ENCODE peak calls at places on chromosomes 16 and 17, in six cellular contexts. One of them, this sample, is unnamed.

GRCh38 chr17:48153711-48154642 is 46.4 kb downstream of the SNX11 start:
- DNase-seq in A549: peak
- DNase-seq in right atrium auricular region: no peak
- DNase-seq in cardiac muscle cell: peak
- DNase-seq in GM12878: no peak
- DNase-seq in PC-9: peak
- DNase-seq in this sample: no peak

GRCh38 chr17:71127416-71127815 is 958.1 kb downstream of the KCNJ2 start:
- DNase-seq in cardiac muscle cell: no peak
- DNase-seq in A549: no peak
- DNase-seq in GM12878: no peak
- DNase-seq in right atrium auricular region: no peak
- DNase-seq in PC-9: no peak
- DNase-seq in this sample: no peak

GRCh38 chr16:51982715-51983680 is 563.9 kb downstream of the TOX3 start:
- DNase-seq in right atrium auricular region: no peak
- DNase-seq in GM12878: no peak
- DNase-seq in cardiac muscle cell: peak
- DNase-seq in A549: peak
- DNase-seq in PC-9: peak
- DNase-seq in this sample: peak

GRCh38 chr16:74573622-74574021 is 33.3 kb downstream of the GLG1 start:
- DNase-seq in cardiac muscle cell: no peak
- DNase-seq in PC-9: no peak
- DNase-seq in A549: no peak
- DNase-seq in right atrium auricular region: no peak
- DNase-seq in GM12878: no peak
- DNase-seq in this sample: no peak

GRCh38 chr17:4474093-4474492 is 24.6 kb upstream of the SPNS2 start:
- DNase-seq in GM12878: no peak
- DNase-seq in cardiac muscle cell: no peak
- DNase-seq in PC-9: no peak
- DNase-seq in A549: no peak
- DNase-seq in right atrium auricular region: no peak
- DNase-seq in this sample: no peak

GRCh38 chr17:58352843-58353719 is 1.1 kb upstream of the SUPT4H1 start:
- DNase-seq in PC-9: peak
- DNase-seq in right atrium auricular region: no peak
- DNase-seq in GM12878: no peak
- DNase-seq in A549: no peak
- DNase-seq in cardiac muscle cell: peak
- DNase-seq in this sample: no peak

GRCh38 chr17:38539386-38539785 is 66.4 kb downstream of the SRCIN1 start:
- DNase-seq in A549: no peak
- DNase-seq in right atrium auricular region: no peak
- DNase-seq in cardiac muscle cell: no peak
- DNase-seq in GM12878: no peak
- DNase-seq in PC-9: no peak
- DNase-seq in this sample: no peak

GRCh38 chr17:2395258-2396170 is 5.3 kb downstream of the MNT start:
- DNase-seq in PC-9: no peak
- DNase-seq in right atrium auricular region: no peak
- DNase-seq in GM12878: no peak
- DNase-seq in A549: peak
- DNase-seq in cardiac muscle cell: peak
- DNase-seq in this sample: no peak

GRCh38 chr17:78361227-78361683 is 1.4 kb upstream of the SOCS3 start:
- DNase-seq in PC-9: no peak
- DNase-seq in A549: no peak
- DNase-seq in right atrium auricular region: no peak
- DNase-seq in cardiac muscle cell: no peak
- DNase-seq in GM12878: no peak
- DNase-seq in this sample: no peak

GRCh38 chr17:46056800-46057304 is 57.8 kb downstream of the STH start:
- DNase-seq in right atrium auricular region: no peak
- DNase-seq in A549: peak
- DNase-seq in GM12878: no peak
- DNase-seq in PC-9: no peak
- DNase-seq in cardiac muscle cell: peak
- DNase-seq in this sample: no peak

GRCh38 chr16:69513180-69513966 is 52.4 kb upstream of the NFAT5 start:
- DNase-seq in right atrium auricular region: no peak
- DNase-seq in GM12878: no peak
- DNase-seq in PC-9: peak
- DNase-seq in A549: no peak
- DNase-seq in cardiac muscle cell: no peak
- DNase-seq in this sample: no peak

GRCh38 chr16:29972500-29972899 is 1.2 kb upstream of the TAOK2 start:
- DNase-seq in A549: no peak
- DNase-seq in PC-9: no peak
- DNase-seq in cardiac muscle cell: no peak
- DNase-seq in GM12878: no peak
- DNase-seq in right atrium auricular region: no peak
- DNase-seq in this sample: no peak

GRCh38 chr17:8123695-8124349 is at the start of gene HES7:
- DNase-seq in GM12878: no peak
- DNase-seq in A549: peak
- DNase-seq in cardiac muscle cell: no peak
- DNase-seq in right atrium auricular region: no peak
- DNase-seq in PC-9: peak
- DNase-seq in this sample: no peak

GRCh38 chr17:40093005-40093579 is 7.3 kb downstream of the NR1D1 start:
- DNase-seq in GM12878: no peak
- DNase-seq in A549: no peak
- DNase-seq in cardiac muscle cell: no peak
- DNase-seq in PC-9: no peak
- DNase-seq in right atrium auricular region: no peak
- DNase-seq in this sample: no peak

GRCh38 chr16:89695875-89696597 is 5.5 kb downstream of the SPATA2L start:
- DNase-seq in PC-9: no peak
- DNase-seq in right atrium auricular region: no peak
- DNase-seq in GM12878: no peak
- DNase-seq in cardiac muscle cell: no peak
- DNase-seq in A549: no peak
- DNase-seq in this sample: no peak
- H3K27ac ChIP-seq in PC-9: no peak
- H3K27ac ChIP-seq in right atrium auricular region: no peak
- H3K27ac ChIP-seq in GM12878: no peak
- H3K27ac ChIP-seq in cardiac muscle cell: no peak
- H3K27ac ChIP-seq in A549: no peak
- H3K27ac ChIP-seq in this sample: no peak

GRCh38 chr16:81810894-81811538 is 31.9 kb downstream of the PLCG2 start:
- DNase-seq in GM12878: peak
- DNase-seq in A549: no peak
- DNase-seq in cardiac muscle cell: no peak
- DNase-seq in right atrium auricular region: no peak
- DNase-seq in PC-9: no peak
- DNase-seq in this sample: no peak
- H3K27ac ChIP-seq in GM12878: peak
- H3K27ac ChIP-seq in A549: no peak
- H3K27ac ChIP-seq in cardiac muscle cell: no peak
- H3K27ac ChIP-seq in right atrium auricular region: no peak
- H3K27ac ChIP-seq in PC-9: no peak
- H3K27ac ChIP-seq in this sample: no peak

DNA sequence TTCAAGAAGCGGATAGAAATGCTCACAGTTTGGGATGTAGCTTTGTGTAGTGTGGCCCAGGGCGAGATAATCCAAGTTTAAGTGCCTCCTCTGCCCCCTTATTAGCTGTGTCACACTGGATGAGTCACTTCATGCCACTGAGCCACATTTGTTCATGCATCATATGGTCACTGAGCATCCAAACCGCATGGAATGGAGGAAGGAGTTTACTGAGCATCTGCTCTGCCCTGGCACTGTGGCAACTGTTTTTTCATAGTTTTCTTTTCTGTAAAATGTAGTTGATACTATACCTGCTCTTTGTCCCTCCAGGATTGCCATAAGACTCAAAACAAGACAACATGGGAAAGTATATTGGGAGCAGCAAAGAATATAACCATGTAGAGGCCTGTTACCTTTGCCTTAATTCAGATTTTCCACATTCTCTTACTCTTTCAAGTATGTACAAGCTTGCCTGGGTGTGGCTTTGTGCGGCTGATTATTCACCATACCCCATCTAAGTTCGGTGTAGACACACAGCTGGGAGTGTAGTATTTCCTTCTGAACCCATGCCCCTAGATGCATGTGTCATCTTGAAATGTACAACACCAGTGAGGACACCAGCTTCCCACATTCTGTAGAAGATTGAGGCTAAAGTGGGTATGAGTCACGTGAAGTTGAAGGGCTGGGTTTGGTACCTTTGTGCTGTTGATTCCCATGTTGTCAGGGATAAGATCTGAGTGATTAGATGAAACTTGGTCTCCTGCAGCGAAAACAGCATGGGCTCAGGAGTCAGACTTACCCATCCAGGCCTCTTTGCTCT is 14.8 kb upstream of the DHX8 start:
- DNase-seq in right atrium auricular region: no peak
- DNase-seq in A549: peak
- DNase-seq in PC-9: peak
- DNase-seq in GM12878: no peak
- DNase-seq in cardiac muscle cell: peak
- DNase-seq in this sample: no peak
- H3K27ac ChIP-seq in right atrium auricular region: no peak
- H3K27ac ChIP-seq in A549: peak
- H3K27ac ChIP-seq in PC-9: peak
- H3K27ac ChIP-seq in GM12878: no peak
- H3K27ac ChIP-seq in cardiac muscle cell: no peak
- H3K27ac ChIP-seq in this sample: no peak

DNA sequence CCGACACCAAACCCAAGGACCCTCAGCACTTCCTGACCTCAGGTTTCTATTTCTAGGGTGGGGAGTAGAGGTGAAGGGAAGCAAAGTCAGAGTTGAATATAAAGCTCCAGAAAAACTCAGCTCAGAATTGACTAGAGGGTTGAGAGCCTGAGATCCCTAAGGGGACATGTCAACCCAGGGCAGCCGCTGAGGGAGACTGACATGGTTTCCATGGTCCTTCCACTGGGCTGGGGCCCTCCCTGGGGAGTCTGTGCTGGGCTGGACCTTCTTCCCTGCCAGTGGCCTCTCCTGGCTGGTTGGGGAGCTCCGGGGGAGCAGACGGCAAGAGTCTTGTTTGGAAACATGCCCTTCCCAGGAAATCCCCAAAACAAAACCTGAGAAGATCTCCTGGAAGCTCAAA is 121.3 kb downstream of the METRNL start:
- DNase-seq in A549: no peak
- DNase-seq in right atrium auricular region: no peak
- DNase-seq in cardiac muscle cell: no peak
- DNase-seq in GM12878: no peak
- DNase-seq in PC-9: no peak
- DNase-seq in this sample: no peak
- H3K27ac ChIP-seq in A549: no peak
- H3K27ac ChIP-seq in right atrium auricular region: peak
- H3K27ac ChIP-seq in cardiac muscle cell: no peak
- H3K27ac ChIP-seq in GM12878: no peak
- H3K27ac ChIP-seq in PC-9: peak
- H3K27ac ChIP-seq in this sample: no peak

GRCh38 chr17:74325376-74325742 is 667 bp upstream of the KIF19 start:
- DNase-seq in A549: no peak
- DNase-seq in cardiac muscle cell: no peak
- DNase-seq in PC-9: no peak
- DNase-seq in GM12878: no peak
- DNase-seq in right atrium auricular region: no peak
- DNase-seq in this sample: peak
- H3K27ac ChIP-seq in A549: no peak
- H3K27ac ChIP-seq in cardiac muscle cell: no peak
- H3K27ac ChIP-seq in PC-9: no peak
- H3K27ac ChIP-seq in GM12878: no peak
- H3K27ac ChIP-seq in right atrium auricular region: no peak
- H3K27ac ChIP-seq in this sample: peak

GRCh38 chr17:66755101-66755943 is 79.6 kb upstream of the CACNG5 start:
- DNase-seq in cardiac muscle cell: no peak
- DNase-seq in A549: no peak
- DNase-seq in PC-9: no peak
- DNase-seq in GM12878: no peak
- DNase-seq in right atrium auricular region: no peak
- DNase-seq in this sample: no peak
- H3K27ac ChIP-seq in cardiac muscle cell: no peak
- H3K27ac ChIP-seq in A549: no peak
- H3K27ac ChIP-seq in PC-9: no peak
- H3K27ac ChIP-seq in GM12878: no peak
- H3K27ac ChIP-seq in right atrium auricular region: no peak
- H3K27ac ChIP-seq in this sample: no peak

GRCh38 chr16:8819635-8820034 is 22.0 kb downstream of the PMM2 start:
- DNase-seq in PC-9: no peak
- DNase-seq in right atrium auricular region: no peak
- DNase-seq in A549: no peak
- DNase-seq in cardiac muscle cell: no peak
- DNase-seq in GM12878: no peak
- DNase-seq in this sample: no peak
- H3K27ac ChIP-seq in PC-9: no peak
- H3K27ac ChIP-seq in right atrium auricular region: no peak
- H3K27ac ChIP-seq in A549: no peak
- H3K27ac ChIP-seq in cardiac muscle cell: no peak
- H3K27ac ChIP-seq in GM12878: no peak
- H3K27ac ChIP-seq in this sample: no peak

GRCh38 chr16:67386861-67387455 is 6.3 kb downstream of the TPPP3 start:
- DNase-seq in GM12878: no peak
- DNase-seq in right atrium auricular region: no peak
- DNase-seq in A549: no peak
- DNase-seq in cardiac muscle cell: no peak
- DNase-seq in PC-9: no peak
- DNase-seq in this sample: no peak

GRCh38 chr16:67387479-67388079 is 5.7 kb downstream of the TPPP3 start:
- DNase-seq in cardiac muscle cell: no peak
- DNase-seq in GM12878: no peak
- DNase-seq in A549: no peak
- DNase-seq in PC-9: no peak
- DNase-seq in right atrium auricular region: peak
- DNase-seq in this sample: no peak

GRCh38 chr16:67389911-67390815 is 3.1 kb downstream of the TPPP3 start:
- DNase-seq in GM12878: no peak
- DNase-seq in A549: no peak
- DNase-seq in PC-9: no peak
- DNase-seq in cardiac muscle cell: no peak
- DNase-seq in right atrium auricular region: no peak
- DNase-seq in this sample: peak

GRCh38 chr16:67388191-67388590 is 5.1 kb downstream of the TPPP3 start:
- DNase-seq in right atrium auricular region: peak
- DNase-seq in A549: no peak
- DNase-seq in GM12878: no peak
- DNase-seq in PC-9: no peak
- DNase-seq in cardiac muscle cell: no peak
- DNase-seq in this sample: no peak

DNA sequence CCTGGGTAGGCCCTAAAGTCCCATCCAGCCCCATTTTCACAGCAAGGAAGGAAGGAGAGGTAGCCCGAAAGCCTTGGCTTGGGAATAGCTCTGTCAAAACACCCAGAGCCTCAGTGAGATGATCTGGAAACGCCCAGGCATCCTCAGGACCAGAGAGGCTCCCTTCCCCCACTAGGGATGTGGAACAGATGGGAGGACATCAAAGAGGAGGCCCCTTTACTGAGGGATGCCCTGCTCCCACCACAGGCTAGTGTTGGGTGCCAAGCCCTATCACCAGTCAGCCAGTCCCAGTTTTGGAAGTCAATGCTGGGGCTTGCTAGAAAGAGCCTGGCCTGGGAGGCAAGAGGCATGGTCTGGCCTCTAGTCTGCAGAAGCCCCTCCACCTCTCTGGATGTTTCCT is 4.7 kb downstream of the TPPP3 start:
- DNase-seq in PC-9: no peak
- DNase-seq in right atrium auricular region: no peak
- DNase-seq in GM12878: no peak
- DNase-seq in cardiac muscle cell: no peak
- DNase-seq in A549: no peak
- DNase-seq in this sample: no peak
- H3K27ac ChIP-seq in PC-9: no peak
- H3K27ac ChIP-seq in right atrium auricular region: no peak
- H3K27ac ChIP-seq in GM12878: no peak
- H3K27ac ChIP-seq in cardiac muscle cell: no peak
- H3K27ac ChIP-seq in A549: no peak
- H3K27ac ChIP-seq in this sample: no peak